ENCODE peak calls at places on chromosomes 7 and 10, in four cellular contexts. X, O, U and Q are unnamed samples.

GRCh38 chr7:42457663-42458062 is 220.7 kb upstream of the GLI3 start:
- DNase-seq in X (peak; percentile 3), U (no peak), O (no peak), Q (peak; percentile 19)

GRCh38 chr10:105159268-105159667 is 518.2 kb downstream of the SORCS3 start:
- DNase-seq in O (no peak), X (peak; percentile 23), U (no peak), Q (no peak)

GRCh38 chr7:104629393-104629792 is 301.0 kb downstream of the LHFPL3 start:
- DNase-seq in O (no peak), X (peak; percentile 33), U (no peak), Q (no peak)

GRCh38 chr7:25549315-25549933 is 321.1 kb upstream of the NPVF start:
- DNase-seq in X (no peak), O (no peak), U (no peak), Q (no peak)

GRCh38 chr7:72493850-72494661 is 81.9 kb upstream of the CALN1 start:
- DNase-seq in X (peak; percentile 25), U (peak; percentile 15), O (peak; percentile 48), Q (peak; percentile 58)

GRCh38 chr7:148173296-148173695 is 417.3 kb upstream of the C7orf33 start:
- DNase-seq in U (no peak), X (no peak), O (no peak), Q (no peak)

GRCh38 chr10:116836087-116836486 is 13.2 kb upstream of the ENO4 start:
- DNase-seq in X (no peak), O (no peak), U (no peak), Q (no peak)

GRCh38 chr10:2987185-2987768 is 80.1 kb upstream of the PFKP start:
- DNase-seq in O (no peak), X (no peak), U (no peak), Q (no peak)

GRCh38 chr10:21524526-21525366 is 736 bp downstream of the SKIDA1 start:
- DNase-seq in X (peak; percentile 45), O (peak; percentile 66), U (no peak), Q (no peak)

GRCh38 chr7:142581341-142581740 is 167.9 kb upstream of the PRSS1 start:
- DNase-seq in X (peak; percentile 64), O (peak; percentile 41), U (no peak), Q (no peak)